ENCODE peak calls at places on chromosomes 3 and 15, in seven cellular contexts. O is pulmonary artery endothelial cell; L is Karpas-422; M is activated T-helper 1 cell treated with anti-CD3 and anti-CD28 coated beads, Interleukin-2, amount 50 U/mL, for 16 hours; F is NCI-H460; G is EH; I is HS-27A. Z is an unnamed sample.

GRCh38 chr3:135898774-135899173 is 66.8 kb upstream of the PPP2R3A start:
- DNase-seq in I (no peak), L (no peak), M (no peak), O (no peak), F (no peak), G (no peak), Z (no peak)

GRCh38 chr15:101323793-101324505 is 28.9 kb upstream of the SNRPA1 start:
- DNase-seq in G (no peak), M (no peak), L (no peak), O (no peak), F (no peak), I (no peak), Z (no peak)

GRCh38 chr3:64343692-64344440 is 118.6 kb upstream of the PRICKLE2 start:
- DNase-seq in O (no peak), M (no peak), F (no peak), I (no peak), G (peak), L (no peak), Z (no peak)

GRCh38 chr3:55906896-55907295 is 419.8 kb upstream of the WNT5A start:
- DNase-seq in I (no peak), F (no peak), M (no peak), O (no peak), L (no peak), G (no peak), Z (peak)

GRCh38 chr15:48887144-48887543 is 9.2 kb downstream of the EID1 start:
- DNase-seq in I (no peak), F (no peak), L (no peak), G (peak), M (no peak), O (no peak), Z (no peak)

GRCh38 chr3:113287111-113287817 is 75.9 kb downstream of the BOC start:
- DNase-seq in L (no peak), I (no peak), M (no peak), O (no peak), G (peak), F (peak), Z (peak)

GRCh38 chr3:143600762-143601161 is 247.5 kb downstream of the SLC9A9 start:
- DNase-seq in O (no peak), G (no peak), L (no peak), I (no peak), M (no peak), F (no peak), Z (peak)

GRCh38 chr15:31236184-31237041 is 90.2 kb upstream of the KLF13 start:
- DNase-seq in F (peak), I (peak), L (peak), G (peak), M (no peak), O (peak), Z (peak)

GRCh38 chr3:44661189-44661588 is 12.7 kb downstream of the ZNF35 start:
- DNase-seq in F (no peak), L (no peak), I (no peak), G (no peak), M (no peak), O (no peak), Z (no peak)

GRCh38 chr15:25768271-25768670 is 94.9 kb downstream of the ATP10A start:
- DNase-seq in G (no peak), M (no peak), O (no peak), I (no peak), F (no peak), L (no peak), Z (no peak)

GRCh38 chr3:174438501-174439156 is 420.5 kb upstream of the NAALADL2 start:
- DNase-seq in F (no peak), L (no peak), G (peak), M (no peak), I (no peak), O (no peak), Z (peak)

GRCh38 chr15:57227899-57228298 is 148.4 kb upstream of the CGNL1 start:
- DNase-seq in F (no peak), G (peak), O (no peak), L (no peak), I (no peak), M (no peak), Z (peak)

GRCh38 chr3:122322095-122323075 is 2.7 kb upstream of the CSTA start:
- DNase-seq in F (no peak), M (no peak), I (no peak), L (no peak), G (no peak), O (no peak), Z (no peak)

GRCh38 chr3:38125305-38126120 is 11.4 kb downstream of the ACAA1 start:
- DNase-seq in O (no peak), M (no peak), F (no peak), L (no peak), G (no peak), I (no peak), Z (no peak)

GRCh38 chr3:131277836-131278497 is 103.6 kb upstream of the NUDT16 start:
- DNase-seq in M (no peak), O (no peak), F (no peak), G (peak), L (no peak), I (peak), Z (peak)

GRCh38 chr3:178352300-178353021 is 183.8 kb upstream of the KCNMB2 start:
- DNase-seq in F (peak), I (peak), M (no peak), O (peak), L (no peak), G (peak), Z (peak)

GRCh38 chr15:69451951-69452701 is 492 bp upstream of the RPLP1 start:
- DNase-seq in O (no peak), L (peak), G (peak), F (no peak), M (no peak), I (no peak), Z (peak)

GRCh38 chr3:155321418-155321817 is 27.9 kb upstream of the STRIT1 start:
- DNase-seq in M (no peak), G (no peak), I (no peak), L (no peak), F (no peak), O (no peak), Z (peak)

GRCh38 chr3:108088697-108089096 is 2.1 kb downstream of the CD47 start:
- DNase-seq in O (no peak), I (no peak), L (peak), G (peak), F (no peak), M (no peak), Z (peak)

GRCh38 chr3:52333869-52334557 is 17.9 kb downstream of the DNAH1 start:
- DNase-seq in F (no peak), O (no peak), L (no peak), I (no peak), M (no peak), G (peak), Z (no peak)

GRCh38 chr3:133047980-133048379 is 9.8 kb downstream of the TMEM108 start:
- DNase-seq in I (no peak), M (no peak), L (no peak), G (no peak), F (no peak), O (no peak), Z (no peak)

GRCh38 chr3:108124337-108125150 is 33.7 kb upstream of the CD47 start:
- DNase-seq in I (no peak), F (no peak), O (no peak), G (no peak), L (peak), M (no peak), Z (peak)

GRCh38 chr3:138140940-138141339 is 8.8 kb upstream of the A4GNT start:
- DNase-seq in I (no peak), G (peak), M (no peak), L (no peak), O (no peak), F (no peak), Z (no peak)

GRCh38 chr15:58770519-58770856 is 614 bp upstream of the MINDY2 start:
- DNase-seq in F (no peak), I (peak), M (no peak), G (peak), O (no peak), L (peak), Z (peak)

GRCh38 chr3:177521305-177521704 is 324.0 kb upstream of the TBL1XR1 start:
- DNase-seq in O (no peak), G (no peak), F (no peak), L (no peak), M (no peak), I (no peak), Z (no peak)

GRCh38 chr3:10017636-10018292 is 8.5 kb upstream of the FANCD2 start:
- DNase-seq in O (no peak), G (peak), L (no peak), I (no peak), F (no peak), M (no peak), Z (peak)

GRCh38 chr15:90203922-90204321 is 2.8 kb downstream of the SEMA4B start:
- DNase-seq in F (no peak), M (no peak), G (no peak), I (no peak), L (no peak), O (no peak), Z (no peak)

GRCh38 chr3:5226783-5227182 is 39.3 kb downstream of the EDEM1 start:
- DNase-seq in F (peak), O (no peak), G (peak), M (no peak), I (no peak), L (peak), Z (peak)

GRCh38 chr3:160403796-160404510 is 4.5 kb downstream of the SMC4 start:
- DNase-seq in F (no peak), I (no peak), L (no peak), M (no peak), O (no peak), G (peak), Z (peak)

GRCh38 chr3:107662109-107662477 is 139.3 kb downstream of the BBX start:
- DNase-seq in F (no peak), I (no peak), M (no peak), G (peak), L (no peak), O (peak), Z (peak)

GRCh38 chr3:64056616-64057165 is 33.4 kb upstream of the PSMD6 start:
- DNase-seq in F (no peak), G (peak), M (no peak), I (no peak), L (no peak), O (no peak), Z (peak)

GRCh38 chr15:89575656-89576416 is 567 bp downstream of the TICRR start:
- DNase-seq in F (no peak), G (peak), I (peak), M (no peak), L (peak), O (no peak), Z (no peak)

GRCh38 chr15:66452971-66453580 is 44.5 kb downstream of the SNAPC5 start:
- DNase-seq in I (no peak), L (peak), M (no peak), G (no peak), F (no peak), O (no peak), Z (no peak)

GRCh38 chr3:178193846-178194245 is 342.4 kb upstream of the KCNMB2 start:
- DNase-seq in L (no peak), M (no peak), O (peak), F (no peak), G (no peak), I (no peak), Z (no peak)

GRCh38 chr15:101308604-101309435 is 13.8 kb upstream of the SNRPA1 start:
- DNase-seq in O (no peak), I (no peak), M (no peak), L (no peak), F (no peak), G (no peak), Z (no peak)